ENCODE peak calls at places on chromosomes 1 and 21, in ten cellular contexts. V is ovary; F is activated naive CD4-positive, alpha-beta T cell; A is Daoy; I is activated naive CD8-positive, alpha-beta T cell treated with anti-CD3 and anti-CD28 coated beads, Interleukin-2, amount 50 U/mL, for 24 hours; D is anterior cingulate cortex; W is stimulated activated CD4-positive, alpha-beta T cell treated with anti-CD3 and anti-CD28 coated beads, TNF-alpha, amount 100 ng/mL, for 4 hours; R is GM03348; B is CD8-positive, alpha-beta memory T cell; M is NCI-H1092. T is an unnamed sample.

GRCh38 chr1:205719762-205720161 is 30.2 kb downstream of the NUCKS1 start:
- DNase-seq in V (no peak), F (no peak), A (no peak), I (no peak), D (no peak), W (no peak), R (no peak), B (no peak), M (no peak), T (no peak)

GRCh38 chr21:23152130-23152529 is 2153.9 kb downstream of the NCAM2 start:
- DNase-seq in V (no peak), F (no peak), A (no peak), I (no peak), D (no peak), W (no peak), R (no peak), B (no peak), M (no peak), T (no peak)

GRCh38 chr1:180680558-180681144 is 48.8 kb downstream of the XPR1 start:
- DNase-seq in V (no peak), F (no peak), A (peak), I (no peak), D (no peak), W (no peak), R (no peak), B (no peak), M (no peak), T (no peak)

GRCh38 chr1:29569971-29570634 is 333.8 kb downstream of the PTPRU start:
- DNase-seq in V (no peak), F (no peak), A (peak), I (no peak), D (no peak), W (no peak), R (peak), B (no peak), M (no peak), T (no peak)

GRCh38 chr21:26112127-26112742 is 58.3 kb downstream of the APP start:
- DNase-seq in V (no peak), F (no peak), A (no peak), I (no peak), D (no peak), W (no peak), R (no peak), B (no peak), M (no peak), T (no peak)

GRCh38 chr1:55320891-55321290 is 105.7 kb upstream of the USP24 start:
- DNase-seq in V (no peak), F (no peak), A (no peak), I (no peak), D (no peak), W (no peak), R (no peak), B (no peak), M (no peak), T (no peak)

GRCh38 chr1:41392528-41392924 is 31.3 kb downstream of the FOXO6 start:
- DNase-seq in V (no peak), F (no peak), A (no peak), I (no peak), D (no peak), W (no peak), R (no peak), B (no peak), M (no peak), T (no peak)

GRCh38 chr1:6800728-6801127 is 15.5 kb downstream of the CAMTA1 start:
- DNase-seq in V (no peak), F (no peak), A (no peak), I (no peak), D (no peak), W (no peak), R (peak), B (no peak), M (no peak), T (no peak)

GRCh38 chr1:211739671-211740411 is 64.4 kb upstream of the NEK2 start:
- DNase-seq in V (no peak), F (no peak), A (no peak), I (no peak), D (no peak), W (no peak), R (no peak), B (peak), M (no peak), T (no peak)

GRCh38 chr1:53698381-53698980 is 40.5 kb downstream of the GLIS1 start:
- DNase-seq in V (no peak), F (no peak), A (no peak), I (no peak), D (no peak), W (no peak), R (no peak), B (no peak), M (no peak), T (no peak)

GRCh38 chr1:183023146-183023600 is at the start of gene LAMC1:
- DNase-seq in V (peak), F (no peak), A (peak), I (peak), D (peak), W (no peak), R (peak), B (no peak), M (peak), T (no peak)

GRCh38 chr21:22020221-22020620 is 1022.0 kb downstream of the NCAM2 start:
- DNase-seq in V (no peak), F (no peak), A (no peak), I (no peak), D (no peak), W (no peak), R (no peak), B (no peak), M (no peak), T (no peak)

GRCh38 chr1:38923607-38924006 is 18.0 kb downstream of the RHBDL2 start:
- DNase-seq in V (no peak), F (no peak), A (no peak), I (no peak), D (no peak), W (no peak), R (no peak), B (no peak), M (no peak), T (no peak)

GRCh38 chr1:26027716-26028489 is 6.3 kb downstream of the EXTL1 start:
- DNase-seq in V (no peak), F (no peak), A (no peak), I (no peak), D (peak), W (no peak), R (peak), B (no peak), M (no peak), T (no peak)

GRCh38 chr1:59076612-59077011 is 220.3 kb upstream of the FGGY start:
- DNase-seq in V (no peak), F (no peak), A (no peak), I (no peak), D (no peak), W (no peak), R (peak), B (no peak), M (no peak), T (no peak)

GRCh38 chr1:204350857-204351573 is 8.7 kb downstream of the PLEKHA6 start:
- DNase-seq in V (peak), F (no peak), A (peak), I (peak), D (peak), W (no peak), R (peak), B (no peak), M (peak), T (no peak)

GRCh38 chr1:201053155-201053860 is 29.8 kb upstream of the KIF21B start:
- DNase-seq in V (no peak), F (no peak), A (no peak), I (no peak), D (no peak), W (no peak), R (no peak), B (no peak), M (no peak), T (no peak)

GRCh38 chr1:1432951-1433803 is 2.3 kb upstream of the VWA1 start:
- DNase-seq in V (peak), F (no peak), A (peak), I (no peak), D (peak), W (no peak), R (peak), B (no peak), M (no peak), T (no peak)